ENCODE peak calls at places on chromosomes 13 and 19, in eight cellular contexts. One of them, this sample, is unnamed.

GRCh38 chr19:41951686-41952172 is 7.4 kb downstream of the RABAC1 start:
- DNase-seq in A172: peak; percentile 63
- DNase-seq in cardiac fibroblast: peak; percentile 77
- DNase-seq in lung: peak; percentile 82
- DNase-seq in stimulated activated CD4-positive, alpha-beta T cell treated with anti-CD3 and anti-CD28 coated beads, Interleukin-12 subunit alpha, Interleukin-12 subunit beta, amount 100 ng/mL, for 4 hours: peak; percentile 94
- DNase-seq in NCI-H226: peak; percentile 41
- DNase-seq in MM.1S: peak; percentile 82
- DNase-seq in NCI-H1105 treated with DMSO at 0.1 percent for 48 hours: peak; percentile 57
- DNase-seq in this sample: peak; percentile 78

GRCh38 chr19:30340724-30341595 is 31.2 kb upstream of the ZNF536 start:
- DNase-seq in lung: no peak
- DNase-seq in stimulated activated CD4-positive, alpha-beta T cell treated with anti-CD3 and anti-CD28 coated beads, Interleukin-12 subunit alpha, Interleukin-12 subunit beta, amount 100 ng/mL, for 4 hours: no peak
- DNase-seq in A172: no peak
- DNase-seq in MM.1S: no peak
- DNase-seq in NCI-H1105 treated with DMSO at 0.1 percent for 48 hours: no peak
- DNase-seq in NCI-H226: no peak
- DNase-seq in cardiac fibroblast: no peak
- DNase-seq in this sample: no peak

GRCh38 chr13:100506154-100506553 is 82.4 kb downstream of the GGACT start:
- DNase-seq in stimulated activated CD4-positive, alpha-beta T cell treated with anti-CD3 and anti-CD28 coated beads, Interleukin-12 subunit alpha, Interleukin-12 subunit beta, amount 100 ng/mL, for 4 hours: peak; percentile 27
- DNase-seq in MM.1S: peak; percentile 48
- DNase-seq in A172: no peak
- DNase-seq in lung: no peak
- DNase-seq in NCI-H226: no peak
- DNase-seq in NCI-H1105 treated with DMSO at 0.1 percent for 48 hours: no peak
- DNase-seq in cardiac fibroblast: no peak
- DNase-seq in this sample: no peak

GRCh38 chr13:110278859-110279258 is 28.1 kb downstream of the COL4A1 start:
- DNase-seq in cardiac fibroblast: no peak
- DNase-seq in NCI-H1105 treated with DMSO at 0.1 percent for 48 hours: no peak
- DNase-seq in A172: no peak
- DNase-seq in lung: no peak
- DNase-seq in NCI-H226: no peak
- DNase-seq in stimulated activated CD4-positive, alpha-beta T cell treated with anti-CD3 and anti-CD28 coated beads, Interleukin-12 subunit alpha, Interleukin-12 subunit beta, amount 100 ng/mL, for 4 hours: no peak
- DNase-seq in MM.1S: no peak
- DNase-seq in this sample: no peak

GRCh38 chr19:8388612-8388958 is 1.6 kb upstream of the RAB11B start:
- DNase-seq in NCI-H1105 treated with DMSO at 0.1 percent for 48 hours: no peak
- DNase-seq in NCI-H226: no peak
- DNase-seq in cardiac fibroblast: no peak
- DNase-seq in lung: no peak
- DNase-seq in MM.1S: no peak
- DNase-seq in stimulated activated CD4-positive, alpha-beta T cell treated with anti-CD3 and anti-CD28 coated beads, Interleukin-12 subunit alpha, Interleukin-12 subunit beta, amount 100 ng/mL, for 4 hours: no peak
- DNase-seq in A172: no peak
- DNase-seq in this sample: peak; percentile 2

GRCh38 chr13:102863590-102863989 is 17.8 kb downstream of the ERCC5 start:
- DNase-seq in lung: no peak
- DNase-seq in cardiac fibroblast: no peak
- DNase-seq in A172: no peak
- DNase-seq in stimulated activated CD4-positive, alpha-beta T cell treated with anti-CD3 and anti-CD28 coated beads, Interleukin-12 subunit alpha, Interleukin-12 subunit beta, amount 100 ng/mL, for 4 hours: no peak
- DNase-seq in NCI-H1105 treated with DMSO at 0.1 percent for 48 hours: no peak
- DNase-seq in NCI-H226: no peak
- DNase-seq in MM.1S: no peak
- DNase-seq in this sample: no peak

GRCh38 chr13:112177459-112177858 is 110.5 kb downstream of the SOX1 start:
- DNase-seq in cardiac fibroblast: no peak
- DNase-seq in MM.1S: no peak
- DNase-seq in NCI-H1105 treated with DMSO at 0.1 percent for 48 hours: no peak
- DNase-seq in NCI-H226: no peak
- DNase-seq in stimulated activated CD4-positive, alpha-beta T cell treated with anti-CD3 and anti-CD28 coated beads, Interleukin-12 subunit alpha, Interleukin-12 subunit beta, amount 100 ng/mL, for 4 hours: no peak
- DNase-seq in lung: no peak
- DNase-seq in A172: no peak
- DNase-seq in this sample: no peak

GRCh38 chr19:28705008-28705407 is 507.9 kb downstream of the UQCRFS1 start:
- DNase-seq in NCI-H1105 treated with DMSO at 0.1 percent for 48 hours: no peak
- DNase-seq in MM.1S: no peak
- DNase-seq in cardiac fibroblast: peak; percentile 95
- DNase-seq in stimulated activated CD4-positive, alpha-beta T cell treated with anti-CD3 and anti-CD28 coated beads, Interleukin-12 subunit alpha, Interleukin-12 subunit beta, amount 100 ng/mL, for 4 hours: no peak
- DNase-seq in lung: no peak
- DNase-seq in NCI-H226: peak; percentile 87
- DNase-seq in A172: peak; percentile 90
- DNase-seq in this sample: no peak

GRCh38 chr13:113216165-113217056 is 7.0 kb downstream of the CUL4A start:
- DNase-seq in cardiac fibroblast: peak; percentile 69
- DNase-seq in NCI-H226: peak; percentile 31
- DNase-seq in A172: peak; percentile 79
- DNase-seq in stimulated activated CD4-positive, alpha-beta T cell treated with anti-CD3 and anti-CD28 coated beads, Interleukin-12 subunit alpha, Interleukin-12 subunit beta, amount 100 ng/mL, for 4 hours: no peak
- DNase-seq in MM.1S: no peak
- DNase-seq in NCI-H1105 treated with DMSO at 0.1 percent for 48 hours: peak; percentile 73
- DNase-seq in lung: peak; percentile 73
- DNase-seq in this sample: peak; percentile 36

GRCh38 chr19:3801412-3802096 is 15.4 kb upstream of the MATK start:
- DNase-seq in NCI-H1105 treated with DMSO at 0.1 percent for 48 hours: peak; percentile 76
- DNase-seq in cardiac fibroblast: no peak
- DNase-seq in A172: no peak
- DNase-seq in stimulated activated CD4-positive, alpha-beta T cell treated with anti-CD3 and anti-CD28 coated beads, Interleukin-12 subunit alpha, Interleukin-12 subunit beta, amount 100 ng/mL, for 4 hours: peak; percentile 53
- DNase-seq in MM.1S: no peak
- DNase-seq in NCI-H226: no peak
- DNase-seq in lung: no peak
- DNase-seq in this sample: peak; percentile 55

GRCh38 chr19:4318460-4318859 is 14.1 kb downstream of the FSD1 start:
- DNase-seq in lung: no peak
- DNase-seq in NCI-H1105 treated with DMSO at 0.1 percent for 48 hours: no peak
- DNase-seq in A172: no peak
- DNase-seq in stimulated activated CD4-positive, alpha-beta T cell treated with anti-CD3 and anti-CD28 coated beads, Interleukin-12 subunit alpha, Interleukin-12 subunit beta, amount 100 ng/mL, for 4 hours: no peak
- DNase-seq in cardiac fibroblast: no peak
- DNase-seq in MM.1S: no peak
- DNase-seq in NCI-H226: no peak
- DNase-seq in this sample: no peak

GRCh38 chr13:69124996-69125395 is 982.6 kb upstream of the ATXN8OS start:
- DNase-seq in cardiac fibroblast: no peak
- DNase-seq in NCI-H226: no peak
- DNase-seq in lung: no peak
- DNase-seq in NCI-H1105 treated with DMSO at 0.1 percent for 48 hours: no peak
- DNase-seq in A172: peak; percentile 6
- DNase-seq in stimulated activated CD4-positive, alpha-beta T cell treated with anti-CD3 and anti-CD28 coated beads, Interleukin-12 subunit alpha, Interleukin-12 subunit beta, amount 100 ng/mL, for 4 hours: no peak
- DNase-seq in MM.1S: no peak
- DNase-seq in this sample: no peak

GRCh38 chr13:24911135-24911524 is 147.2 kb downstream of the RNF17 start:
- DNase-seq in MM.1S: no peak
- DNase-seq in stimulated activated CD4-positive, alpha-beta T cell treated with anti-CD3 and anti-CD28 coated beads, Interleukin-12 subunit alpha, Interleukin-12 subunit beta, amount 100 ng/mL, for 4 hours: no peak
- DNase-seq in lung: no peak
- DNase-seq in NCI-H1105 treated with DMSO at 0.1 percent for 48 hours: no peak
- DNase-seq in A172: peak; percentile 81
- DNase-seq in cardiac fibroblast: peak; percentile 75
- DNase-seq in NCI-H226: no peak
- DNase-seq in this sample: no peak

GRCh38 chr19:48469056-48469881 is at the start of gene CYTH2:
- DNase-seq in A172: peak; percentile 98
- DNase-seq in MM.1S: peak; percentile 100
- DNase-seq in NCI-H1105 treated with DMSO at 0.1 percent for 48 hours: peak; percentile 100
- DNase-seq in stimulated activated CD4-positive, alpha-beta T cell treated with anti-CD3 and anti-CD28 coated beads, Interleukin-12 subunit alpha, Interleukin-12 subunit beta, amount 100 ng/mL, for 4 hours: peak; percentile 97
- DNase-seq in lung: peak; percentile 100
- DNase-seq in cardiac fibroblast: peak; percentile 100
- DNase-seq in NCI-H226: peak; percentile 100
- DNase-seq in this sample: peak; percentile 100

GRCh38 chr13:79986890-79987289 is 354.0 kb downstream of the SPRY2 start:
- DNase-seq in MM.1S: no peak
- DNase-seq in NCI-H1105 treated with DMSO at 0.1 percent for 48 hours: no peak
- DNase-seq in A172: no peak
- DNase-seq in cardiac fibroblast: peak; percentile 42
- DNase-seq in NCI-H226: no peak
- DNase-seq in stimulated activated CD4-positive, alpha-beta T cell treated with anti-CD3 and anti-CD28 coated beads, Interleukin-12 subunit alpha, Interleukin-12 subunit beta, amount 100 ng/mL, for 4 hours: no peak
- DNase-seq in lung: no peak
- DNase-seq in this sample: no peak

GRCh38 chr19:35216833-35217707 is 11.5 kb downstream of the FAM187B start:
- DNase-seq in NCI-H226: no peak
- DNase-seq in cardiac fibroblast: no peak
- DNase-seq in NCI-H1105 treated with DMSO at 0.1 percent for 48 hours: peak; percentile 6
- DNase-seq in MM.1S: peak; percentile 84
- DNase-seq in lung: no peak
- DNase-seq in stimulated activated CD4-positive, alpha-beta T cell treated with anti-CD3 and anti-CD28 coated beads, Interleukin-12 subunit alpha, Interleukin-12 subunit beta, amount 100 ng/mL, for 4 hours: no peak
- DNase-seq in A172: no peak
- DNase-seq in this sample: peak; percentile 54

GRCh38 chr13:75537401-75538365 is at the start of gene COMMD6:
- DNase-seq in cardiac fibroblast: peak; percentile 92
- DNase-seq in NCI-H226: peak; percentile 80
- DNase-seq in lung: peak; percentile 74
- DNase-seq in stimulated activated CD4-positive, alpha-beta T cell treated with anti-CD3 and anti-CD28 coated beads, Interleukin-12 subunit alpha, Interleukin-12 subunit beta, amount 100 ng/mL, for 4 hours: peak; percentile 64
- DNase-seq in MM.1S: peak; percentile 83
- DNase-seq in NCI-H1105 treated with DMSO at 0.1 percent for 48 hours: peak; percentile 79
- DNase-seq in A172: peak; percentile 89
- DNase-seq in this sample: peak; percentile 85

GRCh38 chr19:50221087-50221486 is 17.7 kb downstream of the MYH14 start:
- DNase-seq in NCI-H226: no peak
- DNase-seq in NCI-H1105 treated with DMSO at 0.1 percent for 48 hours: no peak
- DNase-seq in lung: no peak
- DNase-seq in A172: no peak
- DNase-seq in cardiac fibroblast: no peak
- DNase-seq in stimulated activated CD4-positive, alpha-beta T cell treated with anti-CD3 and anti-CD28 coated beads, Interleukin-12 subunit alpha, Interleukin-12 subunit beta, amount 100 ng/mL, for 4 hours: no peak
- DNase-seq in MM.1S: no peak
- DNase-seq in this sample: no peak

GRCh38 chr13:39020853-39021462 is 16.9 kb downstream of the PROSER1 start:
- DNase-seq in NCI-H226: no peak
- DNase-seq in A172: no peak
- DNase-seq in NCI-H1105 treated with DMSO at 0.1 percent for 48 hours: peak; percentile 50
- DNase-seq in cardiac fibroblast: no peak
- DNase-seq in stimulated activated CD4-positive, alpha-beta T cell treated with anti-CD3 and anti-CD28 coated beads, Interleukin-12 subunit alpha, Interleukin-12 subunit beta, amount 100 ng/mL, for 4 hours: no peak
- DNase-seq in MM.1S: no peak
- DNase-seq in lung: no peak
- DNase-seq in this sample: no peak

GRCh38 chr19:42942187-42942789 is 5.3 kb upstream of the PSG7 start:
- DNase-seq in cardiac fibroblast: peak; percentile 42
- DNase-seq in A172: peak; percentile 32
- DNase-seq in NCI-H226: no peak
- DNase-seq in stimulated activated CD4-positive, alpha-beta T cell treated with anti-CD3 and anti-CD28 coated beads, Interleukin-12 subunit alpha, Interleukin-12 subunit beta, amount 100 ng/mL, for 4 hours: no peak
- DNase-seq in MM.1S: no peak
- DNase-seq in lung: no peak
- DNase-seq in NCI-H1105 treated with DMSO at 0.1 percent for 48 hours: no peak
- DNase-seq in this sample: peak; percentile 1

GRCh38 chr19:13825489-13826475 is 30.5 kb downstream of the ZSWIM4 start:
- DNase-seq in NCI-H226: no peak
- DNase-seq in lung: no peak
- DNase-seq in NCI-H1105 treated with DMSO at 0.1 percent for 48 hours: no peak
- DNase-seq in MM.1S: no peak
- DNase-seq in A172: peak; percentile 59
- DNase-seq in stimulated activated CD4-positive, alpha-beta T cell treated with anti-CD3 and anti-CD28 coated beads, Interleukin-12 subunit alpha, Interleukin-12 subunit beta, amount 100 ng/mL, for 4 hours: no peak
- DNase-seq in cardiac fibroblast: peak; percentile 32
- DNase-seq in this sample: peak; percentile 67

GRCh38 chr13:26946675-26947342 is 186.2 kb upstream of the GPR12 start:
- DNase-seq in stimulated activated CD4-positive, alpha-beta T cell treated with anti-CD3 and anti-CD28 coated beads, Interleukin-12 subunit alpha, Interleukin-12 subunit beta, amount 100 ng/mL, for 4 hours: no peak
- DNase-seq in NCI-H226: no peak
- DNase-seq in lung: no peak
- DNase-seq in MM.1S: peak; percentile 16
- DNase-seq in NCI-H1105 treated with DMSO at 0.1 percent for 48 hours: peak; percentile 36
- DNase-seq in A172: peak; percentile 75
- DNase-seq in cardiac fibroblast: peak; percentile 73
- DNase-seq in this sample: no peak

GRCh38 chr13:23985846-23986245 is 88.5 kb upstream of the C1QTNF9B start:
- DNase-seq in MM.1S: no peak
- DNase-seq in lung: no peak
- DNase-seq in A172: no peak
- DNase-seq in NCI-H1105 treated with DMSO at 0.1 percent for 48 hours: no peak
- DNase-seq in NCI-H226: no peak
- DNase-seq in stimulated activated CD4-positive, alpha-beta T cell treated with anti-CD3 and anti-CD28 coated beads, Interleukin-12 subunit alpha, Interleukin-12 subunit beta, amount 100 ng/mL, for 4 hours: no peak
- DNase-seq in cardiac fibroblast: no peak
- DNase-seq in this sample: no peak

GRCh38 chr19:7979559-7979958 is 25.9 kb downstream of the ELAVL1 start:
- DNase-seq in lung: no peak
- DNase-seq in NCI-H1105 treated with DMSO at 0.1 percent for 48 hours: no peak
- DNase-seq in cardiac fibroblast: no peak
- DNase-seq in A172: no peak
- DNase-seq in NCI-H226: no peak
- DNase-seq in stimulated activated CD4-positive, alpha-beta T cell treated with anti-CD3 and anti-CD28 coated beads, Interleukin-12 subunit alpha, Interleukin-12 subunit beta, amount 100 ng/mL, for 4 hours: no peak
- DNase-seq in MM.1S: no peak
- DNase-seq in this sample: peak; percentile 34

GRCh38 chr19:28406237-28406596 is 806.7 kb downstream of the UQCRFS1 start:
- DNase-seq in NCI-H226: peak; percentile 22
- DNase-seq in A172: no peak
- DNase-seq in lung: no peak
- DNase-seq in NCI-H1105 treated with DMSO at 0.1 percent for 48 hours: peak; percentile 96
- DNase-seq in stimulated activated CD4-positive, alpha-beta T cell treated with anti-CD3 and anti-CD28 coated beads, Interleukin-12 subunit alpha, Interleukin-12 subunit beta, amount 100 ng/mL, for 4 hours: no peak
- DNase-seq in MM.1S: no peak
- DNase-seq in cardiac fibroblast: no peak
- DNase-seq in this sample: no peak

GRCh38 chr19:870963-871401 is 11.5 kb downstream of the CFD start:
- DNase-seq in lung: no peak
- DNase-seq in NCI-H226: no peak
- DNase-seq in cardiac fibroblast: no peak
- DNase-seq in MM.1S: no peak
- DNase-seq in NCI-H1105 treated with DMSO at 0.1 percent for 48 hours: peak; percentile 30
- DNase-seq in stimulated activated CD4-positive, alpha-beta T cell treated with anti-CD3 and anti-CD28 coated beads, Interleukin-12 subunit alpha, Interleukin-12 subunit beta, amount 100 ng/mL, for 4 hours: no peak
- DNase-seq in A172: peak; percentile 55
- DNase-seq in this sample: no peak

GRCh38 chr13:113735750-113736149 is 23.3 kb upstream of the TMEM255B start:
- DNase-seq in A172: no peak
- DNase-seq in NCI-H1105 treated with DMSO at 0.1 percent for 48 hours: no peak
- DNase-seq in cardiac fibroblast: no peak
- DNase-seq in stimulated activated CD4-positive, alpha-beta T cell treated with anti-CD3 and anti-CD28 coated beads, Interleukin-12 subunit alpha, Interleukin-12 subunit beta, amount 100 ng/mL, for 4 hours: no peak
- DNase-seq in NCI-H226: no peak
- DNase-seq in MM.1S: no peak
- DNase-seq in lung: no peak
- DNase-seq in this sample: no peak

GRCh38 chr19:28299649-28300048 is 913.3 kb downstream of the UQCRFS1 start:
- DNase-seq in cardiac fibroblast: no peak
- DNase-seq in lung: no peak
- DNase-seq in NCI-H226: no peak
- DNase-seq in MM.1S: no peak
- DNase-seq in stimulated activated CD4-positive, alpha-beta T cell treated with anti-CD3 and anti-CD28 coated beads, Interleukin-12 subunit alpha, Interleukin-12 subunit beta, amount 100 ng/mL, for 4 hours: no peak
- DNase-seq in NCI-H1105 treated with DMSO at 0.1 percent for 48 hours: no peak
- DNase-seq in A172: no peak
- DNase-seq in this sample: no peak

GRCh38 chr13:73635166-73635787 is 498.9 kb downstream of the KLF12 start:
- DNase-seq in MM.1S: no peak
- DNase-seq in NCI-H1105 treated with DMSO at 0.1 percent for 48 hours: no peak
- DNase-seq in A172: no peak
- DNase-seq in lung: no peak
- DNase-seq in cardiac fibroblast: no peak
- DNase-seq in NCI-H226: no peak
- DNase-seq in stimulated activated CD4-positive, alpha-beta T cell treated with anti-CD3 and anti-CD28 coated beads, Interleukin-12 subunit alpha, Interleukin-12 subunit beta, amount 100 ng/mL, for 4 hours: no peak
- DNase-seq in this sample: no peak

GRCh38 chr19:38389101-38389925 is 816 bp downstream of the SPRED3 start:
- DNase-seq in A172: peak; percentile 79
- DNase-seq in NCI-H226: peak; percentile 68
- DNase-seq in cardiac fibroblast: peak; percentile 84
- DNase-seq in NCI-H1105 treated with DMSO at 0.1 percent for 48 hours: peak; percentile 12
- DNase-seq in MM.1S: no peak
- DNase-seq in lung: no peak
- DNase-seq in stimulated activated CD4-positive, alpha-beta T cell treated with anti-CD3 and anti-CD28 coated beads, Interleukin-12 subunit alpha, Interleukin-12 subunit beta, amount 100 ng/mL, for 4 hours: no peak
- DNase-seq in this sample: no peak

GRCh38 chr13:35159041-35159440 is 217.0 kb downstream of the NBEA start:
- DNase-seq in A172: no peak
- DNase-seq in NCI-H1105 treated with DMSO at 0.1 percent for 48 hours: no peak
- DNase-seq in stimulated activated CD4-positive, alpha-beta T cell treated with anti-CD3 and anti-CD28 coated beads, Interleukin-12 subunit alpha, Interleukin-12 subunit beta, amount 100 ng/mL, for 4 hours: no peak
- DNase-seq in MM.1S: no peak
- DNase-seq in lung: no peak
- DNase-seq in NCI-H226: no peak
- DNase-seq in cardiac fibroblast: no peak
- DNase-seq in this sample: no peak

GRCh38 chr13:47287291-47287751 is 390.5 kb upstream of the HTR2A start:
- DNase-seq in A172: peak; percentile 29
- DNase-seq in lung: no peak
- DNase-seq in cardiac fibroblast: peak; percentile 10
- DNase-seq in NCI-H1105 treated with DMSO at 0.1 percent for 48 hours: no peak
- DNase-seq in stimulated activated CD4-positive, alpha-beta T cell treated with anti-CD3 and anti-CD28 coated beads, Interleukin-12 subunit alpha, Interleukin-12 subunit beta, amount 100 ng/mL, for 4 hours: no peak
- DNase-seq in NCI-H226: no peak
- DNase-seq in MM.1S: no peak
- DNase-seq in this sample: no peak

GRCh38 chr19:29404951-29405727 is 120.7 kb upstream of the VSTM2B start:
- DNase-seq in cardiac fibroblast: no peak
- DNase-seq in NCI-H226: no peak
- DNase-seq in MM.1S: no peak
- DNase-seq in NCI-H1105 treated with DMSO at 0.1 percent for 48 hours: peak; percentile 96
- DNase-seq in A172: no peak
- DNase-seq in stimulated activated CD4-positive, alpha-beta T cell treated with anti-CD3 and anti-CD28 coated beads, Interleukin-12 subunit alpha, Interleukin-12 subunit beta, amount 100 ng/mL, for 4 hours: no peak
- DNase-seq in lung: no peak
- DNase-seq in this sample: no peak

GRCh38 chr19:39679056-39679790 is 23.5 kb downstream of the LGALS16 start:
- DNase-seq in lung: no peak
- DNase-seq in cardiac fibroblast: no peak
- DNase-seq in NCI-H1105 treated with DMSO at 0.1 percent for 48 hours: no peak
- DNase-seq in MM.1S: peak; percentile 81
- DNase-seq in NCI-H226: no peak
- DNase-seq in A172: no peak
- DNase-seq in stimulated activated CD4-positive, alpha-beta T cell treated with anti-CD3 and anti-CD28 coated beads, Interleukin-12 subunit alpha, Interleukin-12 subunit beta, amount 100 ng/mL, for 4 hours: peak; percentile 45
- DNase-seq in this sample: no peak

This sample was measured in mucosa of descending colon.